ENCODE peak calls at places on chromosomes 5 and 9, in nine cellular contexts. One of them, this sample, is unnamed.

GRCh38 chr5:15391648-15392392 is 108.2 kb upstream of the FBXL7 start:
- DNase-seq in GM12892: no peak
- DNase-seq in endothelial cell of umbilical vein: no peak
- DNase-seq in transverse colon: no peak
- DNase-seq in gastrocnemius medialis: no peak
- DNase-seq in prostate gland: no peak
- DNase-seq in IMR-90: no peak
- DNase-seq in A549: no peak
- DNase-seq in body of pancreas: no peak
- DNase-seq in this sample: no peak

GRCh38 chr9:79701651-79702050 is 129.9 kb downstream of the TLE4 start:
- DNase-seq in A549: no peak
- DNase-seq in body of pancreas: peak
- DNase-seq in transverse colon: peak
- DNase-seq in endothelial cell of umbilical vein: no peak
- DNase-seq in GM12892: no peak
- DNase-seq in IMR-90: no peak
- DNase-seq in gastrocnemius medialis: no peak
- DNase-seq in prostate gland: no peak
- DNase-seq in this sample: no peak

GRCh38 chr9:100595391-100596199 is 17.7 kb downstream of the CAVIN4 start:
- DNase-seq in endothelial cell of umbilical vein: peak
- DNase-seq in body of pancreas: peak
- DNase-seq in A549: peak
- DNase-seq in gastrocnemius medialis: no peak
- DNase-seq in IMR-90: peak
- DNase-seq in transverse colon: no peak
- DNase-seq in GM12892: no peak
- DNase-seq in prostate gland: peak
- DNase-seq in this sample: peak

GRCh38 chr9:120893585-120893857 is 16.5 kb upstream of the PHF19 start:
- DNase-seq in GM12892: no peak
- DNase-seq in endothelial cell of umbilical vein: no peak
- DNase-seq in transverse colon: no peak
- DNase-seq in body of pancreas: no peak
- DNase-seq in gastrocnemius medialis: no peak
- DNase-seq in IMR-90: peak
- DNase-seq in prostate gland: no peak
- DNase-seq in A549: no peak
- DNase-seq in this sample: no peak

GRCh38 chr9:128912270-128912853 is 8.4 kb upstream of the PHYHD1 start:
- DNase-seq in body of pancreas: no peak
- DNase-seq in GM12892: no peak
- DNase-seq in endothelial cell of umbilical vein: peak
- DNase-seq in gastrocnemius medialis: no peak
- DNase-seq in prostate gland: no peak
- DNase-seq in transverse colon: no peak
- DNase-seq in A549: peak
- DNase-seq in IMR-90: peak
- DNase-seq in this sample: no peak

GRCh38 chr9:96020822-96021615 is 145.5 kb downstream of the ERCC6L2 start:
- DNase-seq in body of pancreas: peak
- DNase-seq in transverse colon: peak
- DNase-seq in IMR-90: no peak
- DNase-seq in A549: no peak
- DNase-seq in GM12892: peak
- DNase-seq in gastrocnemius medialis: no peak
- DNase-seq in endothelial cell of umbilical vein: peak
- DNase-seq in prostate gland: no peak
- DNase-seq in this sample: peak

GRCh38 chr9:35741740-35742139 is 7.3 kb downstream of the GBA2 start:
- DNase-seq in A549: no peak
- DNase-seq in IMR-90: no peak
- DNase-seq in GM12892: no peak
- DNase-seq in transverse colon: no peak
- DNase-seq in body of pancreas: no peak
- DNase-seq in endothelial cell of umbilical vein: no peak
- DNase-seq in prostate gland: no peak
- DNase-seq in gastrocnemius medialis: no peak
- DNase-seq in this sample: no peak

GRCh38 chr9:94534901-94535300 is 20.0 kb upstream of the PCAT7 start:
- DNase-seq in GM12892: no peak
- DNase-seq in endothelial cell of umbilical vein: no peak
- DNase-seq in transverse colon: no peak
- DNase-seq in prostate gland: no peak
- DNase-seq in A549: no peak
- DNase-seq in gastrocnemius medialis: no peak
- DNase-seq in body of pancreas: no peak
- DNase-seq in IMR-90: no peak
- DNase-seq in this sample: no peak

GRCh38 chr5:112694853-112695709 is 42.6 kb upstream of the APC start:
- DNase-seq in gastrocnemius medialis: no peak
- DNase-seq in endothelial cell of umbilical vein: no peak
- DNase-seq in body of pancreas: no peak
- DNase-seq in transverse colon: no peak
- DNase-seq in A549: no peak
- DNase-seq in GM12892: no peak
- DNase-seq in IMR-90: peak
- DNase-seq in prostate gland: no peak
- DNase-seq in this sample: peak

DNA sequence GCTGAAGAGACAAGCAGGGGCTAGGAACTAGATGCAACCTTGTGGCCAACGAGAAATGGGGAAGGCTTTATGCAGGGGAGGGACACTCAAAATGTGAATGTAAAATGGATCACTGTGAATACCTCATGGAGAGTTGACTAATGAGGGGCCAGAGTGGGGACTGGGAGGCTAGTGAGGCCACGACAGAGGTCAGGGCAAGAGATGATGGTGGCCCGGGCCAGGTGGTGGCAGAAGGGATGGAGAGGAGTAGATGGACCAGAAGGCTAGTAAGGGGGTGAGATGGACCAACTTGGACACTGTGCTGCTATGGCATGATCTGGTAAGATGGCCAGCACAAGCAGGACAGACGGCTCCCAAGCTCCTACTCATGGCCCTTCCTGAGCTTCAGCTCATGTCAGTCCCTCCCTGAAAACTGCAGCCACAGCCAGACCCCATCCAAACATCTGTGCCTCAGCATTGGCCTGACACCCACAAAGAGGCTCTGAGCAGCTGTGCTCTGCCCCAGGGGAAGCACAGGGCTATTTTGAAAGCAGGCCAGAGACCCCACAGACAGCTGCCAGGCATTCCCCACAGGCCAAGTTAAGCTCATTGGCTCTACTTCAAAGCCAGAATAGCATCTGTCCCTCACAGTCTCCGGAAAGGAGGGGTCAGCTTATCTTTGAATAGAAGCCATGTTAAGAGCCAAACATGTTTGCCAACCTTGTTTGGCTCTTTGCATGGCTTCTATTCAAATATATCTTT is 22.1 kb downstream of the P4HA2 start:
- DNase-seq in A549: no peak
- DNase-seq in prostate gland: no peak
- DNase-seq in GM12892: no peak
- DNase-seq in IMR-90: peak
- DNase-seq in body of pancreas: no peak
- DNase-seq in endothelial cell of umbilical vein: peak
- DNase-seq in transverse colon: no peak
- DNase-seq in gastrocnemius medialis: no peak
- DNase-seq in this sample: no peak
- TF ChIP-seq POLR2A in A549: no peak
- TF ChIP-seq POLR2A in prostate gland: no peak
- TF ChIP-seq POLR2A in GM12892: no peak
- TF ChIP-seq POLR2A in IMR-90: no peak
- TF ChIP-seq POLR2A in body of pancreas: no peak
- TF ChIP-seq POLR2A in endothelial cell of umbilical vein: no peak
- TF ChIP-seq POLR2A in transverse colon: no peak
- TF ChIP-seq POLR2A in gastrocnemius medialis: no peak
- TF ChIP-seq POLR2A in this sample: no peak

DNA sequence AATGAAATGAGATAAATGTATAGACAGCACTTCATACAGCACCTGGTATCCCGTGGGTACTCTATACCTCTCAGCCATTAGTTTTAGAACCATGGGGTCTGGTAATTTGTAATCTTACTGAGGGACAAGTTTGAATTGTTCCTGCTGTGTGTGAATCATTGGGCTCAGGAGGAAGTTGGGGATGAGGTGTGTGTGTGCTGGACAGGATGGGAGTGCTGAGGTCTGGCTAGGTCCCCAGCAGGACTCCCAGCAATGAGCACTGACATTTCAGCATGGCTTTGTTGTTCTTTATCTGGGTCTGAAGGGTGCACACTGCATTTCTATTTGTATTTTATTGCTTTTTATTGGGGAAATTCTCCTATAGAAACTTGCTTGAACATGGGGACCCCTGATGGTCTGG is 98.0 kb downstream of the SREK1 start:
- DNase-seq in IMR-90: no peak
- DNase-seq in body of pancreas: no peak
- DNase-seq in gastrocnemius medialis: no peak
- DNase-seq in GM12892: no peak
- DNase-seq in prostate gland: no peak
- DNase-seq in endothelial cell of umbilical vein: no peak
- DNase-seq in transverse colon: no peak
- DNase-seq in A549: no peak
- DNase-seq in this sample: no peak
- TF ChIP-seq POLR2A in IMR-90: no peak
- TF ChIP-seq POLR2A in body of pancreas: no peak
- TF ChIP-seq POLR2A in gastrocnemius medialis: no peak
- TF ChIP-seq POLR2A in GM12892: no peak
- TF ChIP-seq POLR2A in prostate gland: no peak
- TF ChIP-seq POLR2A in endothelial cell of umbilical vein: no peak
- TF ChIP-seq POLR2A in transverse colon: no peak
- TF ChIP-seq POLR2A in A549: no peak
- TF ChIP-seq POLR2A in this sample: no peak

DNA sequence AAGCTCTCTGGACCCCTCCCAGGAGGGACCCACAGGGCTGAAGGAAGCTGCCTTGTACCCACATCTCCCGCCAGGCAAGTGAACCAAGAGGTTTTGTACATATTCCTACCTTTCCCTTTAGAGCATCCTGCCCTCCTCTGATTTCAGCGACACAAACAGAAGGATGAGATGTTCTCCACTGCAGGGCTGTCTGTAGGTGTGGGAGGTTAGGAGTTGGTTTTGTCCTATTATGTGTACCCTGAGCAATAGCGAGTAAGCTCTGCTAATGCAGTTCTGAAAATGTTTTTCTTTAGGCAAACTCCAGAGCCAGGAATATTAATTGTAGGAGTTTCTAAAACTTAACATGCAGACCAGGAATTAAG is 13.0 kb downstream of the SQSTM1 start:
- DNase-seq in prostate gland: no peak
- DNase-seq in body of pancreas: no peak
- DNase-seq in transverse colon: no peak
- DNase-seq in gastrocnemius medialis: no peak
- DNase-seq in GM12892: no peak
- DNase-seq in IMR-90: no peak
- DNase-seq in A549: no peak
- DNase-seq in endothelial cell of umbilical vein: no peak
- DNase-seq in this sample: no peak
- TF ChIP-seq POLR2A in prostate gland: no peak
- TF ChIP-seq POLR2A in body of pancreas: no peak
- TF ChIP-seq POLR2A in transverse colon: no peak
- TF ChIP-seq POLR2A in gastrocnemius medialis: no peak
- TF ChIP-seq POLR2A in GM12892: no peak
- TF ChIP-seq POLR2A in IMR-90: no peak
- TF ChIP-seq POLR2A in A549: no peak
- TF ChIP-seq POLR2A in endothelial cell of umbilical vein: no peak
- TF ChIP-seq POLR2A in this sample: no peak

DNA sequence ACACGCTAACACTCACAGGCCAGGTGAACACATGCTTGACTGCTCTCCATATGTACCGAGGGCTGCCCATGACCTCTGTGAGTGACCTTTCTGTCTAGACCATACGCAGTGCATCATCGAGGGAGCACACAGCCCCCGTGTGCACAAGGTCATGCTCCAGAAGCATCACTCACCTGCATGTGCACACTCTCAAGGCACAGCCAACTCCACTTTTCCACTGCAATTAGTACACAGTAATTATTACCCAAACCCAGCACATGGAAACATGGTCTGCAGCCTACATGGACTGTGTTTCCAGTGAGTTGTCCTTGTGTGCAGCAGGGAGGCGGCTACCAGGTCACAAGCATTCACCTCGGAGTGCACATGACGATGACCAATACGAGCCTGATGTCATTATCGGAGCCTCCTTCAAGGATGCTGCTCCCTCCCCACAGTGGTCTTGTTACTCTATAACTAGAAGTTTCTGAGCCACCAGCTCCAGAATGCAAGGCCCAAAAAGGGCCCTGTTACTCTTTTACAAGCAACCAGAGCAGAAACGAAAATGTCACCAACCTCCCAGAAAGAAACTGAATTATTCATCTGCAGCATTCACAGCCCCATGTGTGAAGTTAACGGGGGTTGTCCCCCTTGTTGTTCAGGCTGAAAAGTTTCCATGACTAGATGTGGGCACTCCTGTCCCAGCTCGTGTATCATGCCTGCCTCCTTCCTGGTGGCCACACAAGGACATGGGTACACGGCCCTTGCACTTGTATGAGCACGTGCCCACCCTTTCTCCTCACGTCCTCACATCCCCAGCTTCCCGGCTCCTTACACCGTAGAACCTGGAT is 31.2 kb downstream of the SEMA4D start:
- DNase-seq in A549: no peak
- DNase-seq in gastrocnemius medialis: no peak
- DNase-seq in prostate gland: no peak
- DNase-seq in IMR-90: no peak
- DNase-seq in GM12892: no peak
- DNase-seq in transverse colon: no peak
- DNase-seq in endothelial cell of umbilical vein: no peak
- DNase-seq in body of pancreas: no peak
- DNase-seq in this sample: no peak
- TF ChIP-seq POLR2A in A549: no peak
- TF ChIP-seq POLR2A in gastrocnemius medialis: no peak
- TF ChIP-seq POLR2A in prostate gland: no peak
- TF ChIP-seq POLR2A in IMR-90: no peak
- TF ChIP-seq POLR2A in GM12892: no peak
- TF ChIP-seq POLR2A in transverse colon: no peak
- TF ChIP-seq POLR2A in endothelial cell of umbilical vein: no peak
- TF ChIP-seq POLR2A in body of pancreas: no peak
- TF ChIP-seq POLR2A in this sample: no peak